ENCODE peak calls at places on chromosomes 13 and 19, in nine cellular contexts. One of them, this sample, is unnamed.
A peak's percentile ranks its signal among the peaks of the same experiment; 100 is the strongest.

GRCh38 chr19:17076539-17076919 is 952 bp downstream of the MYO9B start:
- DNase-seq in mammary epithelial cell: peak; percentile 27
- DNase-seq in WTC11: no peak
- DNase-seq in cardiac fibroblast: no peak
- DNase-seq in BJ: no peak
- DNase-seq in fibroblast of mammary gland: peak; percentile 17
- DNase-seq in bronchial epithelial cell: peak; percentile 12
- DNase-seq in glutamatergic neuron: peak; percentile 29
- DNase-seq in lower lobe of right lung: no peak
- DNase-seq in this sample: peak; percentile 9

GRCh38 chr19:50678323-50678722 is 29.1 kb downstream of the C19orf81 start:
- DNase-seq in mammary epithelial cell: no peak
- DNase-seq in WTC11: no peak
- DNase-seq in glutamatergic neuron: no peak
- DNase-seq in lower lobe of right lung: no peak
- DNase-seq in BJ: no peak
- DNase-seq in cardiac fibroblast: no peak
- DNase-seq in fibroblast of mammary gland: no peak
- DNase-seq in bronchial epithelial cell: no peak
- DNase-seq in this sample: no peak

GRCh38 chr13:27980280-27980998 is 8.1 kb downstream of the URAD start:
- DNase-seq in glutamatergic neuron: no peak
- DNase-seq in mammary epithelial cell: no peak
- DNase-seq in BJ: no peak
- DNase-seq in lower lobe of right lung: no peak
- DNase-seq in cardiac fibroblast: no peak
- DNase-seq in WTC11: peak; percentile 49
- DNase-seq in fibroblast of mammary gland: no peak
- DNase-seq in bronchial epithelial cell: no peak
- DNase-seq in this sample: no peak

GRCh38 chr13:24038405-24038804 is 122.1 kb upstream of the SPATA13 start:
- DNase-seq in BJ: no peak
- DNase-seq in glutamatergic neuron: no peak
- DNase-seq in fibroblast of mammary gland: peak; percentile 77
- DNase-seq in lower lobe of right lung: no peak
- DNase-seq in WTC11: no peak
- DNase-seq in mammary epithelial cell: peak; percentile 26
- DNase-seq in bronchial epithelial cell: no peak
- DNase-seq in cardiac fibroblast: peak; percentile 55
- DNase-seq in this sample: no peak

GRCh38 chr13:79710376-79710775 is 229.4 kb downstream of the NDFIP2 start:
- DNase-seq in lower lobe of right lung: no peak
- DNase-seq in bronchial epithelial cell: peak; percentile 32
- DNase-seq in WTC11: no peak
- DNase-seq in BJ: peak; percentile 49
- DNase-seq in glutamatergic neuron: no peak
- DNase-seq in cardiac fibroblast: peak; percentile 62
- DNase-seq in mammary epithelial cell: peak; percentile 69
- DNase-seq in fibroblast of mammary gland: peak; percentile 45
- DNase-seq in this sample: no peak

GRCh38 chr19:17136026-17136425 is 60.4 kb downstream of the MYO9B start:
- DNase-seq in mammary epithelial cell: no peak
- DNase-seq in bronchial epithelial cell: no peak
- DNase-seq in WTC11: peak; percentile 29
- DNase-seq in glutamatergic neuron: no peak
- DNase-seq in cardiac fibroblast: no peak
- DNase-seq in lower lobe of right lung: no peak
- DNase-seq in fibroblast of mammary gland: no peak
- DNase-seq in BJ: no peak
- DNase-seq in this sample: no peak

GRCh38 chr13:47904239-47904638 is 96.8 kb downstream of the SUCLA2 start:
- DNase-seq in BJ: no peak
- DNase-seq in mammary epithelial cell: no peak
- DNase-seq in fibroblast of mammary gland: no peak
- DNase-seq in cardiac fibroblast: no peak
- DNase-seq in bronchial epithelial cell: no peak
- DNase-seq in lower lobe of right lung: no peak
- DNase-seq in WTC11: no peak
- DNase-seq in glutamatergic neuron: no peak
- DNase-seq in this sample: no peak

GRCh38 chr13:25848822-25849740 is 202.7 kb downstream of the SHISA2 start:
- DNase-seq in BJ: no peak
- DNase-seq in fibroblast of mammary gland: no peak
- DNase-seq in cardiac fibroblast: no peak
- DNase-seq in lower lobe of right lung: no peak
- DNase-seq in glutamatergic neuron: no peak
- DNase-seq in WTC11: no peak
- DNase-seq in bronchial epithelial cell: no peak
- DNase-seq in mammary epithelial cell: no peak
- DNase-seq in this sample: no peak

GRCh38 chr19:29651622-29652394 is 13.5 kb upstream of the PLEKHF1 start:
- DNase-seq in mammary epithelial cell: no peak
- DNase-seq in bronchial epithelial cell: no peak
- DNase-seq in fibroblast of mammary gland: no peak
- DNase-seq in WTC11: no peak
- DNase-seq in lower lobe of right lung: peak; percentile 15
- DNase-seq in glutamatergic neuron: no peak
- DNase-seq in BJ: no peak
- DNase-seq in cardiac fibroblast: no peak
- DNase-seq in this sample: no peak

GRCh38 chr13:84658881-84659661 is 776.8 kb upstream of the SLITRK1 start:
- DNase-seq in BJ: no peak
- DNase-seq in bronchial epithelial cell: peak; percentile 23
- DNase-seq in glutamatergic neuron: no peak
- DNase-seq in mammary epithelial cell: no peak
- DNase-seq in cardiac fibroblast: peak; percentile 4
- DNase-seq in fibroblast of mammary gland: peak; percentile 36
- DNase-seq in lower lobe of right lung: no peak
- DNase-seq in WTC11: no peak
- DNase-seq in this sample: no peak

DNA sequence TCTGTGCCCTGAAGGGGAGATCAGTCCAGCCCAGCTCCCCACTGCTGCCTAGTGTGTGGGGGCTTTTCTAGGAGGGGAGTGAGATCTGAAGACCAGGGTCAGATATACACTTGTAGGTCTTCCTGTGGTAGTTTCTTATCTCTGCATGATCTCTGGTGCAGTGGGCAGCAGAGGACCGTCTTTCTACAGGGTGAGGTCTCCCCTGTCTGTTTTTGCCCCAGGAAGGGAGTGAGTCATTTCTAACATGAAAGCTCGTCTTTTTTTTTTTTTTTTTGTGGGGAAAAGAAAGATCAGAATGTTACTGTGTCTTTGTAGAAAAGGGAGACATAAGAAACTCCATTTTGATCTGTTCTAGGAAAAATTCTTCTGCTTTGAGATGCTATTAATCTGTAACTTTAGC is 8.8 kb upstream of the ZNF808 start:
- DNase-seq in fibroblast of mammary gland: no peak
- DNase-seq in mammary epithelial cell: no peak
- DNase-seq in BJ: no peak
- DNase-seq in bronchial epithelial cell: no peak
- DNase-seq in WTC11: no peak
- DNase-seq in glutamatergic neuron: no peak
- DNase-seq in cardiac fibroblast: no peak
- DNase-seq in lower lobe of right lung: no peak
- DNase-seq in this sample: no peak
- TF ChIP-seq CTCF in fibroblast of mammary gland: no peak
- TF ChIP-seq CTCF in mammary epithelial cell: no peak
- TF ChIP-seq CTCF in BJ: no peak
- TF ChIP-seq CTCF in bronchial epithelial cell: no peak
- TF ChIP-seq CTCF in WTC11: no peak
- TF ChIP-seq CTCF in glutamatergic neuron: no peak
- TF ChIP-seq CTCF in cardiac fibroblast: no peak
- TF ChIP-seq CTCF in lower lobe of right lung: no peak
- TF ChIP-seq CTCF in this sample: no peak

GRCh38 chr13:87820221-87820620 is 149.1 kb downstream of the SLITRK5 start:
- DNase-seq in cardiac fibroblast: peak; percentile 7
- DNase-seq in lower lobe of right lung: no peak
- DNase-seq in fibroblast of mammary gland: peak; percentile 10
- DNase-seq in bronchial epithelial cell: no peak
- DNase-seq in BJ: no peak
- DNase-seq in glutamatergic neuron: no peak
- DNase-seq in WTC11: no peak
- DNase-seq in mammary epithelial cell: no peak
- DNase-seq in this sample: no peak

GRCh38 chr13:87810920-87811344 is 139.8 kb downstream of the SLITRK5 start:
- DNase-seq in WTC11: no peak
- DNase-seq in mammary epithelial cell: no peak
- DNase-seq in bronchial epithelial cell: no peak
- DNase-seq in cardiac fibroblast: no peak
- DNase-seq in lower lobe of right lung: no peak
- DNase-seq in fibroblast of mammary gland: no peak
- DNase-seq in BJ: no peak
- DNase-seq in glutamatergic neuron: no peak
- DNase-seq in this sample: no peak

GRCh38 chr13:87810391-87810801 is 139.2 kb downstream of the SLITRK5 start:
- DNase-seq in bronchial epithelial cell: peak; percentile 10
- DNase-seq in mammary epithelial cell: no peak
- DNase-seq in BJ: no peak
- DNase-seq in cardiac fibroblast: no peak
- DNase-seq in lower lobe of right lung: no peak
- DNase-seq in glutamatergic neuron: peak; percentile 14
- DNase-seq in WTC11: peak; percentile 49
- DNase-seq in fibroblast of mammary gland: peak; percentile 3
- DNase-seq in this sample: no peak

GRCh38 chr13:87814444-87814843 is 143.3 kb downstream of the SLITRK5 start:
- DNase-seq in mammary epithelial cell: no peak
- DNase-seq in glutamatergic neuron: no peak
- DNase-seq in bronchial epithelial cell: no peak
- DNase-seq in fibroblast of mammary gland: no peak
- DNase-seq in WTC11: no peak
- DNase-seq in BJ: no peak
- DNase-seq in lower lobe of right lung: no peak
- DNase-seq in cardiac fibroblast: no peak
- DNase-seq in this sample: no peak
- TF ChIP-seq CTCF in mammary epithelial cell: no peak
- TF ChIP-seq CTCF in glutamatergic neuron: no peak
- TF ChIP-seq CTCF in bronchial epithelial cell: no peak
- TF ChIP-seq CTCF in fibroblast of mammary gland: no peak
- TF ChIP-seq CTCF in WTC11: no peak
- TF ChIP-seq CTCF in BJ: no peak
- TF ChIP-seq CTCF in lower lobe of right lung: no peak
- TF ChIP-seq CTCF in cardiac fibroblast: no peak
- TF ChIP-seq CTCF in this sample: no peak

GRCh38 chr13:98406475-98406874 is 170.4 kb downstream of the STK24 start:
- DNase-seq in cardiac fibroblast: no peak
- DNase-seq in BJ: no peak
- DNase-seq in fibroblast of mammary gland: no peak
- DNase-seq in lower lobe of right lung: no peak
- DNase-seq in WTC11: no peak
- DNase-seq in mammary epithelial cell: no peak
- DNase-seq in glutamatergic neuron: no peak
- DNase-seq in bronchial epithelial cell: no peak
- DNase-seq in this sample: no peak

GRCh38 chr13:98403076-98403475 is 173.8 kb downstream of the STK24 start:
- DNase-seq in mammary epithelial cell: no peak
- DNase-seq in lower lobe of right lung: no peak
- DNase-seq in fibroblast of mammary gland: no peak
- DNase-seq in glutamatergic neuron: no peak
- DNase-seq in cardiac fibroblast: no peak
- DNase-seq in bronchial epithelial cell: no peak
- DNase-seq in BJ: no peak
- DNase-seq in WTC11: no peak
- DNase-seq in this sample: no peak

GRCh38 chr13:98405690-98406344 is 171.1 kb downstream of the STK24 start:
- DNase-seq in mammary epithelial cell: no peak
- DNase-seq in BJ: no peak
- DNase-seq in lower lobe of right lung: no peak
- DNase-seq in bronchial epithelial cell: no peak
- DNase-seq in cardiac fibroblast: no peak
- DNase-seq in glutamatergic neuron: no peak
- DNase-seq in fibroblast of mammary gland: no peak
- DNase-seq in WTC11: no peak
- DNase-seq in this sample: no peak

GRCh38 chr13:98406971-98407370 is 169.9 kb downstream of the STK24 start:
- DNase-seq in lower lobe of right lung: no peak
- DNase-seq in fibroblast of mammary gland: no peak
- DNase-seq in bronchial epithelial cell: no peak
- DNase-seq in mammary epithelial cell: no peak
- DNase-seq in WTC11: no peak
- DNase-seq in cardiac fibroblast: no peak
- DNase-seq in glutamatergic neuron: no peak
- DNase-seq in BJ: no peak
- DNase-seq in this sample: no peak

DNA sequence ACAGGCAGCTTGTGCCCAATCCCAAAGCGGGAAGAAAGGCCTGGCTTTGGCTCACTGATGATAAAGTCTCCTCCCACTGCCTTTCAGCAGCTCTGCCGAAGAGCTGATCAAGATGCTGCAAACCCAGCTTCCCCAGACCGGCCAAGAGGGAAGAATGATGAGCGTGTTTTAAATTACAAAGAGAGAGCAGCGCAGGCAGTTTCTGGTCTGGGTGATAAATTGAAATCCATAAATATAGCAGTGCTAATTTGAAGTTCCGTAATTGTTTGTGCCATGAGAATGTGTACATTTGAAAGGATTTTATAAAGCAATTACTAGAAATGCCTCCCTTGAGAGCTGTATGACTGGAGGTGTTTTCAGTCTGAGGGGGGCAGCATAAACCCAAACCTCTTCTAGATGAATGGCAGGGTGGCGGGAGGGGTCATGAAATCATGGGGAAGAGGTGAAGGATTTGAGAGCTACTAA is 171.8 kb downstream of the STK24 start:
- DNase-seq in fibroblast of mammary gland: peak; percentile 25
- DNase-seq in WTC11: peak; percentile 42
- DNase-seq in lower lobe of right lung: no peak
- DNase-seq in bronchial epithelial cell: no peak
- DNase-seq in BJ: no peak
- DNase-seq in mammary epithelial cell: no peak
- DNase-seq in cardiac fibroblast: peak; percentile 72
- DNase-seq in glutamatergic neuron: peak; percentile 33
- DNase-seq in this sample: no peak
- TF ChIP-seq CTCF in fibroblast of mammary gland: no peak
- TF ChIP-seq CTCF in WTC11: no peak
- TF ChIP-seq CTCF in lower lobe of right lung: no peak
- TF ChIP-seq CTCF in bronchial epithelial cell: no peak
- TF ChIP-seq CTCF in BJ: no peak
- TF ChIP-seq CTCF in mammary epithelial cell: no peak
- TF ChIP-seq CTCF in cardiac fibroblast: no peak
- TF ChIP-seq CTCF in glutamatergic neuron: no peak
- TF ChIP-seq CTCF in this sample: no peak

DNA sequence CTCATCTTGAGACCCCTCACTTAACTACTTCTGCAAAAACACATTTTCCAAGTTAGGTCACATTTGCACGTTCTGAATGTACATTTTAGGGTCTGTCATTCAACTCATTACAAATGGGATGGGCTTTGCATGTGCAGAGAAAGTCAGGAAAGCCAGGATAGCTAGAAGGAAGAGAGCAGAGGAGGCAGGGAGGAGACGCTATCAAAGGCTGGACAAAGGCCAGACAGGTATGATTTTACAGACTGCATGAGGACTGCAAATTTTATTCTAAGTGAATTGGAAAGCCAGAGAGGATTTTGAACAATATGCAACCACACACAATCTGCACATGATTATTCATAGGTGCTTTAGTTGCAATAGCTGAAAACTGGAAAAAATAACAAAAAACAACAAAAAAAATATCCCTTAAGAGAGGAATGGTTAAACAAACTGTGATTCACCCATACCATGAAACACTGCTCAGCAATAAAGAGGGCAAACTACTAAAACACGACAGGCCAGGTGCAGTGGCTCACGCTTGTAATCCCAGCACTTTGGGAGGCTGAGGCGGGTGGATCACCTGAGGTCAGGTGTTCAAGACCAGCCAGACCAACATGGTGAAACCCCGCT is 21.1 kb downstream of the SYDE1 start:
- DNase-seq in lower lobe of right lung: no peak
- DNase-seq in BJ: no peak
- DNase-seq in cardiac fibroblast: no peak
- DNase-seq in glutamatergic neuron: no peak
- DNase-seq in WTC11: no peak
- DNase-seq in mammary epithelial cell: no peak
- DNase-seq in bronchial epithelial cell: no peak
- DNase-seq in fibroblast of mammary gland: no peak
- DNase-seq in this sample: no peak
- TF ChIP-seq CTCF in lower lobe of right lung: no peak
- TF ChIP-seq CTCF in BJ: no peak
- TF ChIP-seq CTCF in cardiac fibroblast: no peak
- TF ChIP-seq CTCF in glutamatergic neuron: no peak
- TF ChIP-seq CTCF in WTC11: no peak
- TF ChIP-seq CTCF in mammary epithelial cell: no peak
- TF ChIP-seq CTCF in bronchial epithelial cell: no peak
- TF ChIP-seq CTCF in fibroblast of mammary gland: no peak
- TF ChIP-seq CTCF in this sample: no peak

This sample was measured in endothelial cell.